ENCODE peak calls at places on chromosomes 12 and 14, in ten cellular contexts. N, F, M, O, X, B, G, L, J and R are unnamed samples.

GRCh38 chr12:110079477-110080400 is 31.4 kb upstream of the C12orf76 start:
- DNase-seq in N (peak; percentile 40), F (peak; percentile 48), M (no peak), O (no peak), X (no peak), B (peak; percentile 67), G (peak; percentile 85), L (peak; percentile 63), J (peak; percentile 80), R (peak; percentile 64)

GRCh38 chr12:131204416-131205311 is 251.0 kb downstream of the ADGRD1 start:
- DNase-seq in N (no peak), F (no peak), M (no peak), O (peak; percentile 43), X (no peak), B (peak; percentile 9), G (no peak), L (no peak), J (no peak), R (no peak)

GRCh38 chr14:62722406-62722805 is 322.9 kb downstream of the KCNH5 start:
- DNase-seq in N (no peak), F (no peak), M (no peak), O (no peak), X (no peak), B (no peak), G (no peak), L (no peak), J (no peak), R (no peak)

GRCh38 chr12:90027889-90028570 is 319.4 kb upstream of the ATP2B1 start:
- DNase-seq in N (no peak), F (peak; percentile 15), M (no peak), O (no peak), X (no peak), B (no peak), G (no peak), L (no peak), J (no peak), R (no peak)

GRCh38 chr12:116278667-116279066 is 1.2 kb upstream of the MED13L start:
- DNase-seq in N (no peak), F (no peak), M (peak; percentile 47), O (no peak), X (no peak), B (no peak), G (no peak), L (no peak), J (no peak), R (no peak)

GRCh38 chr12:106247731-106248176 is at the start of gene CKAP4:
- DNase-seq in N (peak; percentile 86), F (peak; percentile 40), M (no peak), O (no peak), X (no peak), B (peak; percentile 65), G (peak; percentile 53), L (peak; percentile 81), J (peak; percentile 89), R (peak; percentile 73)

GRCh38 chr14:73686901-73687300 is 27.3 kb downstream of the PNMA1 start:
- DNase-seq in N (no peak), F (no peak), M (no peak), O (no peak), X (no peak), B (no peak), G (no peak), L (no peak), J (no peak), R (no peak)

GRCh38 chr12:69415471-69416275 is 54.5 kb upstream of the FRS2 start:
- DNase-seq in N (peak; percentile 25), F (peak; percentile 55), M (peak; percentile 11), O (peak; percentile 68), X (no peak), B (no peak), G (no peak), L (peak; percentile 42), J (peak; percentile 45), R (peak; percentile 44)

GRCh38 chr12:26271889-26272492 is 76.6 kb downstream of the SSPN start:
- DNase-seq in N (peak; percentile 82), F (peak; percentile 58), M (no peak), O (no peak), X (no peak), B (no peak), G (peak; percentile 32), L (peak; percentile 76), J (peak; percentile 91), R (peak; percentile 42)

GRCh38 chr12:109308534-109309440 is at the start of gene FOXN4:
- DNase-seq in N (no peak), F (no peak), M (no peak), O (peak; percentile 82), X (no peak), B (no peak), G (no peak), L (no peak), J (no peak), R (no peak)

GRCh38 chr12:53219116-53219955 is 12.3 kb upstream of the ITGB7 start:
- DNase-seq in N (peak; percentile 51), F (no peak), M (peak; percentile 60), O (no peak), X (no peak), B (peak; percentile 82), G (peak; percentile 64), L (no peak), J (peak; percentile 65), R (no peak)

GRCh38 chr12:4723226-4723625 is 3.0 kb downstream of the GALNT8 start:
- DNase-seq in N (no peak), F (peak; percentile 35), M (no peak), O (no peak), X (no peak), B (no peak), G (no peak), L (peak; percentile 44), J (no peak), R (no peak)

GRCh38 chr14:70515796-70516195 is 19.0 kb downstream of the ADAM20 start:
- DNase-seq in N (no peak), F (no peak), M (no peak), O (no peak), X (no peak), B (no peak), G (no peak), L (no peak), J (no peak), R (no peak)

GRCh38 chr14:91649930-91650329 is 82.0 kb downstream of the CATSPERB start:
- DNase-seq in N (no peak), F (peak; percentile 60), M (peak; percentile 20), O (no peak), X (no peak), B (no peak), G (no peak), L (no peak), J (no peak), R (no peak)

GRCh38 chr12:78002878-78003277 is 172.2 kb downstream of the NAV3 start:
- DNase-seq in N (no peak), F (no peak), M (peak; percentile 42), O (no peak), X (no peak), B (no peak), G (no peak), L (no peak), J (no peak), R (no peak)

GRCh38 chr12:75813066-75813465 is 218.5 kb downstream of the PHLDA1 start:
- DNase-seq in N (no peak), F (no peak), M (no peak), O (no peak), X (no peak), B (no peak), G (no peak), L (no peak), J (no peak), R (no peak)

GRCh38 chr12:109615556-109616229 is 42.1 kb downstream of the MVK start:
- DNase-seq in N (no peak), F (no peak), M (no peak), O (no peak), X (no peak), B (no peak), G (no peak), L (no peak), J (no peak), R (no peak)

GRCh38 chr14:103522028-103522581 is 525 bp downstream of the CKB start:
- DNase-seq in N (peak; percentile 35), F (no peak), M (no peak), O (peak; percentile 70), X (no peak), B (no peak), G (no peak), L (no peak), J (peak; percentile 62), R (no peak)
- H3K27ac ChIP-seq in N (peak overlapping the region; percentile 89), F (no peak overlapping the region), M (no peak overlapping the region), O (peak overlapping the region; percentile 80), X (peak overlapping the region; percentile 48), B (peak overlapping the region; percentile 6), G (peak overlapping the region; percentile 87), L (peak overlapping the region; percentile 95), J (no peak overlapping the region), R (peak overlapping the region; percentile 71)

DNA sequence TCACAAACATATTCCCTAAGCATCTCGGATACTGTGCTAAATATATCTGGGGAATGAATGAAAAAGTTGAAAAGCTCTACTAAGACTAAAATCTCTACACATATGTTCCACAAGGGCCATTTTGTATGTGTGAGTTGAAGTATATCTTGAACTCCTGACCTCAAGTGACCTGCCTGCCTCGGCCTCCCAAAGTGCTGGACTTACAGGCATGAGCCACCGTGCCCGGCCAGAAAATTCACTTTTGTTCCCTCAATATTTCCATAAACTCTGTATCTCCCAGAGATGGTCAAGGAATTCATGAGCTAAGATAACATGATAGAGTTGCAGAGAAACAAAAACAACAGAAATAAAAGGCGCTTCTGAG is 1.5 kb upstream of the TUBA1C start:
- DNase-seq in N (no peak), F (no peak), M (no peak), O (no peak), X (no peak), B (no peak), G (no peak), L (no peak), J (no peak), R (no peak)
- H3K4me3 ChIP-seq in N (peak overlapping the region; percentile 73), F (no peak overlapping the region), M (peak overlapping the region; percentile 13), O (no peak overlapping the region), X (peak overlapping the region; percentile 91), B (no peak overlapping the region), G (no peak overlapping the region), L (peak overlapping the region; percentile 84), J (no peak overlapping the region), R (no peak overlapping the region)

DNA sequence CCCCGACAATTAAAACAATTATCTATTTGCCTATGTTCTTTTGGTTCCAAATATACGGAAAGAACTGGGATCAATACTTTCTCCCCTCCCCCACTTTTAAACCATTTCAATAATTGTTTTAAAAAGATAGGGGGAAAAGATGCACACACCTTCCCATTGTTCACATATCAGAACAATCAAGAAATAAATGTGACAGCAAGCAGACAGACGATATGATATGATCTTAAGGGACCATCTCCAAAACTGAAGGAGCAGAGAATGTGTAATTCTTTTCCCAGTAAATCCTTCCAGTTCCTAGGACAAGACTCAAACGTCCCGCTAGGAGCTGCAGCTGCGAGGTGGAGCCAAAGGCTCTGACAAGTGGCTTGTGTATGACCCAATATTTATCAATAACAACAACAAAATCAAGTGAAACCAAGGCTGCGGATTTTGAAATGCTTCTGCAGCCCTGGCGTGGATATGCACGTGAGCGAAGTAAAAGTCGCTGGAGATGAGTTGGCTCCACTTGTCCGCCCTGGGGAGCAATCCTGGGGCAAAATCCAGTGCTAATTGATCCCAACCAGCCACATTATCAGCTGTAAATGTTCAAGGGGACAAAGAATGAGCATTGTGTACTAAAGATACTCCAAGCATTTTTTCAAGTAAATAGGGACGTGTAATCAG is 8.2 kb upstream of the FOXG1 start:
- DNase-seq in N (no peak), F (no peak), M (no peak), O (no peak), X (no peak), B (no peak), G (no peak), L (no peak), J (no peak), R (no peak)
- H3K27me3 ChIP-seq in N (peaks cover 100% of the 10 kb centered on the region), F (peaks cover 48% of the 10 kb centered on the region), M (peaks cover 72% of the 10 kb centered on the region), O (peaks cover 91% of the 10 kb centered on the region), X (peaks cover 5% of the 10 kb centered on the region), B (peaks cover 15% of the 10 kb centered on the region), G (peaks cover 23% of the 10 kb centered on the region), L (peaks cover 100% of the 10 kb centered on the region), J (no peaks in the 10 kb centered on the region), R (peaks cover 20% of the 10 kb centered on the region)

GRCh38 chr12:48572326-48572725 is 2.5 kb upstream of the LALBA start:
- DNase-seq in N (no peak), F (peak; percentile 6), M (peak; percentile 5), O (no peak), X (no peak), B (no peak), G (no peak), L (no peak), J (no peak), R (no peak)
- H3K27ac ChIP-seq in N (no peak overlapping the region), F (no peak overlapping the region), M (no peak overlapping the region), O (no peak overlapping the region), X (no peak overlapping the region), B (no peak overlapping the region), G (no peak overlapping the region), L (no peak overlapping the region), J (no peak overlapping the region), R (no peak overlapping the region)